ENCODE peak calls at places on chromosomes 16 and 17, in six cellular contexts. R is AG04450, Q is thoracic aorta, J is lower leg skin, O is BJ, F is tibial nerve. G is an unnamed sample.

GRCh38 chr16:86554599-86554916 is 477 bp downstream of the MTHFSD start:
- DNase-seq in J (no peak), F (no peak), O (no peak), Q (no peak), R (no peak), G (no peak)

GRCh38 chr16:15903960-15904359 is 15.6 kb upstream of the CEP20 start:
- DNase-seq in J (no peak), R (no peak), F (no peak), Q (no peak), O (no peak), G (no peak)

GRCh38 chr16:14111713-14112538 is 40.8 kb downstream of the MRTFB start:
- DNase-seq in O (no peak), Q (no peak), R (no peak), F (peak), J (peak), G (no peak)

GRCh38 chr17:80826346-80826954 is 165.2 kb upstream of the CHMP6 start:
- DNase-seq in J (no peak), F (no peak), Q (no peak), O (no peak), R (no peak), G (no peak)

GRCh38 chr16:11639925-11640899 is 28.0 kb upstream of the SNN start:
- DNase-seq in Q (peak), F (peak), J (peak), R (peak), O (peak), G (no peak)

GRCh38 chr16:85017151-85017550 is 5.8 kb upstream of the ZDHHC7 start:
- DNase-seq in F (no peak), R (no peak), J (no peak), Q (no peak), O (no peak), G (no peak)

GRCh38 chr16:177394-177822 is 928 bp downstream of the HBA1 start:
- DNase-seq in O (no peak), J (no peak), F (no peak), R (no peak), Q (no peak), G (no peak)

GRCh38 chr17:78993241-78993956 is 13.7 kb upstream of the LGALS3BP start:
- DNase-seq in F (peak), Q (no peak), J (peak), O (no peak), R (no peak), G (no peak)

GRCh38 chr16:634051-634670 is 1.9 kb downstream of the METTL26 start:
- DNase-seq in O (no peak), F (no peak), J (no peak), Q (no peak), R (no peak), G (no peak)

GRCh38 chr16:74936902-74937560 is 47.9 kb downstream of the WDR59 start:
- DNase-seq in J (no peak), R (peak), F (no peak), O (peak), Q (no peak), G (peak)

GRCh38 chr17:44360826-44361225 is 2.8 kb downstream of the FAM171A2 start:
- DNase-seq in J (no peak), R (peak), O (no peak), F (no peak), Q (no peak), G (no peak)

GRCh38 chr16:23771027-23771426 is 16.2 kb downstream of the CHP2 start:
- DNase-seq in R (no peak), O (no peak), Q (no peak), F (no peak), J (no peak), G (no peak)

GRCh38 chr17:67813803-67814180 is 11.5 kb upstream of the BPTF start:
- DNase-seq in O (no peak), J (no peak), Q (no peak), F (no peak), R (no peak), G (peak)

GRCh38 chr17:6241996-6242395 is 171.8 kb downstream of the WSCD1 start:
- DNase-seq in F (no peak), R (no peak), Q (no peak), J (no peak), O (no peak), G (no peak)

GRCh38 chr16:50821586-50821985 is 79.7 kb downstream of the CYLD start:
- DNase-seq in R (no peak), J (peak), F (no peak), O (no peak), Q (no peak), G (no peak)

GRCh38 chr17:76805319-76805718 is 62.9 kb upstream of the MGAT5B start:
- DNase-seq in O (peak), Q (no peak), R (no peak), J (no peak), F (no peak), G (no peak)

GRCh38 chr17:31674305-31674704 is 184.7 kb downstream of the COPRS start:
- DNase-seq in R (no peak), Q (no peak), F (no peak), O (no peak), J (no peak), G (no peak)

GRCh38 chr17:75130632-75131277 is 787 bp downstream of the NT5C start:
- DNase-seq in F (no peak), R (no peak), Q (no peak), J (peak), O (no peak), G (peak)

GRCh38 chr16:11586856-11587642 is at the start of gene LITAF:
- DNase-seq in O (no peak), Q (no peak), R (no peak), F (peak), J (peak), G (peak)

GRCh38 chr17:43309505-43310329 is 75.9 kb upstream of the RNU2-1 start:
- DNase-seq in Q (no peak), F (peak), R (no peak), O (no peak), J (peak), G (no peak)

GRCh38 chr17:34633351-34633750 is 54.0 kb downstream of the TMEM132E start:
- DNase-seq in R (no peak), Q (no peak), J (no peak), F (no peak), O (no peak), G (no peak)

GRCh38 chr16:9977333-9977897 is 204.8 kb downstream of the GRIN2A start:
- DNase-seq in Q (no peak), J (no peak), O (no peak), R (no peak), F (no peak), G (no peak)

GRCh38 chr17:63932008-63932561 is at the start of gene CD79B:
- DNase-seq in R (no peak), J (no peak), F (no peak), O (no peak), Q (no peak), G (peak)

GRCh38 chr17:49382556-49382955 is 20.5 kb upstream of the ZNF652 start:
- DNase-seq in J (no peak), O (no peak), R (no peak), F (no peak), Q (no peak), G (no peak)

GRCh38 chr17:43401293-43401692 is 2.5 kb downstream of the ARL4D start:
- DNase-seq in O (no peak), R (peak), J (no peak), Q (peak), F (no peak), G (no peak)

GRCh38 chr16:89506791-89507191 is 1.4 kb upstream of the SPG7 start:
- DNase-seq in O (no peak), F (no peak), Q (no peak), J (no peak), R (no peak), G (no peak)

GRCh38 chr16:14077918-14078317 is 6.8 kb downstream of the MRTFB start:
- DNase-seq in Q (no peak), O (no peak), F (no peak), J (no peak), R (no peak), G (no peak)

GRCh38 chr16:82639263-82639662 is 12.5 kb downstream of the CDH13 start:
- DNase-seq in F (no peak), R (no peak), J (no peak), O (no peak), Q (no peak), G (no peak)

GRCh38 chr16:85821441-85821901 is 22.0 kb downstream of the COX4I1 start:
- DNase-seq in J (peak), Q (no peak), R (peak), O (no peak), F (peak), G (peak)

GRCh38 chr17:53462393-53462811 is 360.3 kb upstream of the KIF2B start:
- DNase-seq in O (no peak), R (no peak), Q (no peak), J (no peak), F (no peak), G (no peak)

GRCh38 chr16:79690159-79690558 is 89.6 kb upstream of the MAF start:
- DNase-seq in F (no peak), Q (no peak), J (no peak), R (no peak), O (no peak), G (no peak)

GRCh38 chr16:89560413-89561194 is at the start of gene RPL13:
- DNase-seq in Q (peak), R (peak), J (peak), O (peak), F (peak), G (peak)

GRCh38 chr17:18093616-18094408 is 6.1 kb downstream of the DRG2 start:
- DNase-seq in J (no peak), O (no peak), F (no peak), Q (no peak), R (peak), G (no peak)

GRCh38 chr17:28849281-28849680 is 5.5 kb upstream of the ERAL1 start:
- DNase-seq in R (no peak), Q (no peak), O (no peak), J (no peak), F (no peak), G (no peak)
- TF ChIP-seq CTCF in R (peak), Q (no peak), O (peak), J (no peak), F (no peak), G (no peak)

DNA sequence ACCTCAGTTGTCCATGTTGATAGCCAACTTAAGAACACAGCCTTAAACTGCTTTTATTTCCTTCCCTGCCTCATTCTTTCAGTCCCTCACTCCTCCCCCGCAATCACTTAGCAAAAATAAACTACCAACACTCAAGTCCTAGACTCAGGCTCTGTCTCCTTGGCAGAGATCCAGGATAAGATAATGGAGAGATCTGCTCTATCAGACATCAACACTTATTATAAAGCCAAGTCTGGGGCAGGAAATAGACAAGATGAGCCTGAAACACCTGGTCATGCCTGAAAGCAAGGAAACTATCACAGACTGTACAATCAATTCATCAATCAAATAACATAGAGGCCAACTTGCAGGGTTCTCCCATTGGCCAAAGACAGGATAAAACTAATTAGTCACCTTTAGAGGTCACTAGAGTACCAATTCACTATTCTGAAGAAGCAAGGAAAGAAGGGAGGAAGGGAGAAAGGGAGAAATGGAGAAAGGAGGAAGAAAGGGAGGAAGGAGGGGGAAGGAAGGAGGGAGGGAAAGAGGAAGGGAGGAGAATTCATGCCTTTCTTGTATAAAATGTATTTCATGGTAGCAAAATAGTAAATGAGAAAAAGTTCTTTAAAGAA is 15.6 kb downstream of the HYDIN start:
- DNase-seq in Q (no peak), R (no peak), F (no peak), O (no peak), J (no peak), G (no peak)
- TF ChIP-seq CTCF in Q (no peak), R (no peak), F (no peak), O (no peak), J (no peak), G (peak)

GRCh38 chr16:31874354-31875111 is 926 bp downstream of the ZNF267 start:
- DNase-seq in J (no peak), Q (no peak), F (no peak), R (no peak), O (no peak), G (peak)
- TF ChIP-seq CTCF in J (no peak), Q (no peak), F (no peak), R (no peak), O (no peak), G (no peak)

GRCh38 chr17:28663723-28664122 is 1.7 kb downstream of the SUPT6H start:
- DNase-seq in F (no peak), O (no peak), R (no peak), Q (no peak), J (peak), G (no peak)

GRCh38 chr17:28665994-28666393 is 4.0 kb downstream of the SUPT6H start:
- DNase-seq in O (no peak), Q (no peak), F (no peak), J (no peak), R (no peak), G (no peak)

GRCh38 chr17:28662527-28662829 is 473 bp downstream of the SUPT6H start:
- DNase-seq in J (no peak), R (no peak), F (no peak), O (no peak), Q (no peak), G (no peak)

GRCh38 chr17:28657756-28658155 is 4.0 kb downstream of the SDF2 start:
- DNase-seq in J (peak), Q (no peak), O (no peak), F (no peak), R (no peak), G (no peak)

GRCh38 chr17:28661635-28662526 is at the start of the genes SDF2 and SUPT6H:
- DNase-seq in J (peak), F (peak), O (peak), R (no peak), Q (peak), G (peak)
- TF ChIP-seq CTCF in J (no peak), F (no peak), O (no peak), R (no peak), Q (no peak), G (peak)